ENCODE peak calls at places on chromosome 7, in six cellular contexts. One of them, this sample, is unnamed.

GRCh38 chr7:1452205-1452604 is 7.1 kb downstream of the MICALL2 start:
- DNase-seq in NCI-H460: no peak
- DNase-seq in fibroblast of the aortic adventitia: no peak
- DNase-seq in EH: no peak
- DNase-seq in body of pancreas: no peak
- DNase-seq in progenitor cell of endocrine pancreas: no peak
- DNase-seq in this sample: no peak

GRCh38 chr7:102277901-102278300 is 8.8 kb upstream of the SH2B2 start:
- DNase-seq in fibroblast of the aortic adventitia: no peak
- DNase-seq in NCI-H460: no peak
- DNase-seq in body of pancreas: no peak
- DNase-seq in progenitor cell of endocrine pancreas: no peak
- DNase-seq in EH: no peak
- DNase-seq in this sample: no peak

GRCh38 chr7:15131661-15132060 is 229.1 kb upstream of the DGKB start:
- DNase-seq in NCI-H460: no peak
- DNase-seq in EH: no peak
- DNase-seq in body of pancreas: no peak
- DNase-seq in fibroblast of the aortic adventitia: peak
- DNase-seq in progenitor cell of endocrine pancreas: no peak
- DNase-seq in this sample: no peak

GRCh38 chr7:116661741-116662329 is 10.2 kb upstream of the MET start:
- DNase-seq in progenitor cell of endocrine pancreas: no peak
- DNase-seq in body of pancreas: no peak
- DNase-seq in fibroblast of the aortic adventitia: no peak
- DNase-seq in EH: no peak
- DNase-seq in NCI-H460: no peak
- DNase-seq in this sample: no peak

GRCh38 chr7:158588085-158588877 is 658 bp upstream of the PTPRN2 start:
- DNase-seq in fibroblast of the aortic adventitia: no peak
- DNase-seq in EH: no peak
- DNase-seq in body of pancreas: no peak
- DNase-seq in NCI-H460: no peak
- DNase-seq in progenitor cell of endocrine pancreas: no peak
- DNase-seq in this sample: no peak

GRCh38 chr7:151687523-151688235 is 168.0 kb upstream of the RHEB start:
- DNase-seq in progenitor cell of endocrine pancreas: peak
- DNase-seq in EH: peak
- DNase-seq in fibroblast of the aortic adventitia: peak
- DNase-seq in body of pancreas: peak
- DNase-seq in NCI-H460: peak
- DNase-seq in this sample: no peak

GRCh38 chr7:43716598-43716997 is 12.7 kb downstream of the COA1 start:
- DNase-seq in NCI-H460: no peak
- DNase-seq in fibroblast of the aortic adventitia: no peak
- DNase-seq in body of pancreas: no peak
- DNase-seq in EH: no peak
- DNase-seq in progenitor cell of endocrine pancreas: no peak
- DNase-seq in this sample: no peak

GRCh38 chr7:37332218-37333016 is 116.2 kb downstream of the ELMO1 start:
- DNase-seq in EH: no peak
- DNase-seq in NCI-H460: no peak
- DNase-seq in body of pancreas: no peak
- DNase-seq in fibroblast of the aortic adventitia: no peak
- DNase-seq in progenitor cell of endocrine pancreas: no peak
- DNase-seq in this sample: no peak

GRCh38 chr7:108193593-108194498 is 63.7 kb upstream of the LAMB4 start:
- DNase-seq in fibroblast of the aortic adventitia: no peak
- DNase-seq in body of pancreas: no peak
- DNase-seq in EH: no peak
- DNase-seq in NCI-H460: no peak
- DNase-seq in progenitor cell of endocrine pancreas: no peak
- DNase-seq in this sample: no peak

GRCh38 chr7:52168085-52168484 is 851.5 kb upstream of the COBL start:
- DNase-seq in fibroblast of the aortic adventitia: no peak
- DNase-seq in EH: no peak
- DNase-seq in progenitor cell of endocrine pancreas: no peak
- DNase-seq in body of pancreas: no peak
- DNase-seq in NCI-H460: no peak
- DNase-seq in this sample: no peak

GRCh38 chr7:151550601-151551286 is 31.0 kb upstream of the RHEB start:
- DNase-seq in body of pancreas: peak
- DNase-seq in fibroblast of the aortic adventitia: peak
- DNase-seq in progenitor cell of endocrine pancreas: no peak
- DNase-seq in EH: peak
- DNase-seq in NCI-H460: no peak
- DNase-seq in this sample: no peak

GRCh38 chr7:1228535-1229333 is 3.9 kb upstream of the UNCX start:
- DNase-seq in fibroblast of the aortic adventitia: no peak
- DNase-seq in EH: no peak
- DNase-seq in NCI-H460: no peak
- DNase-seq in progenitor cell of endocrine pancreas: no peak
- DNase-seq in body of pancreas: no peak
- DNase-seq in this sample: no peak

GRCh38 chr7:27685209-27685608 is 22.5 kb upstream of the HIBADH start:
- DNase-seq in EH: no peak
- DNase-seq in NCI-H460: no peak
- DNase-seq in progenitor cell of endocrine pancreas: no peak
- DNase-seq in fibroblast of the aortic adventitia: no peak
- DNase-seq in body of pancreas: no peak
- DNase-seq in this sample: no peak

GRCh38 chr7:158001003-158001402 is 586.6 kb downstream of the PTPRN2 start:
- DNase-seq in NCI-H460: no peak
- DNase-seq in EH: no peak
- DNase-seq in fibroblast of the aortic adventitia: no peak
- DNase-seq in progenitor cell of endocrine pancreas: no peak
- DNase-seq in body of pancreas: no peak
- DNase-seq in this sample: no peak

GRCh38 chr7:157391036-157391710 is 54.4 kb downstream of the DNAJB6 start:
- DNase-seq in NCI-H460: no peak
- DNase-seq in progenitor cell of endocrine pancreas: no peak
- DNase-seq in fibroblast of the aortic adventitia: no peak
- DNase-seq in EH: no peak
- DNase-seq in body of pancreas: no peak
- DNase-seq in this sample: no peak

GRCh38 chr7:155490697-155491628 is 33.0 kb downstream of the EN2 start:
- DNase-seq in body of pancreas: no peak
- DNase-seq in progenitor cell of endocrine pancreas: no peak
- DNase-seq in NCI-H460: no peak
- DNase-seq in fibroblast of the aortic adventitia: peak
- DNase-seq in EH: peak
- DNase-seq in this sample: peak

GRCh38 chr7:116929021-116929420 is 24.3 kb upstream of the ST7 start:
- DNase-seq in body of pancreas: no peak
- DNase-seq in EH: no peak
- DNase-seq in fibroblast of the aortic adventitia: no peak
- DNase-seq in NCI-H460: no peak
- DNase-seq in progenitor cell of endocrine pancreas: no peak
- DNase-seq in this sample: no peak

GRCh38 chr7:5282464-5283316 is at the start of gene SLC29A4:
- DNase-seq in body of pancreas: peak
- DNase-seq in fibroblast of the aortic adventitia: peak
- DNase-seq in NCI-H460: peak
- DNase-seq in progenitor cell of endocrine pancreas: no peak
- DNase-seq in EH: peak
- DNase-seq in this sample: no peak

GRCh38 chr7:84042110-84042539 is 152.5 kb downstream of the SEMA3A start:
- DNase-seq in NCI-H460: peak
- DNase-seq in fibroblast of the aortic adventitia: peak
- DNase-seq in body of pancreas: no peak
- DNase-seq in EH: peak
- DNase-seq in progenitor cell of endocrine pancreas: no peak
- DNase-seq in this sample: no peak

GRCh38 chr7:93715234-93715633 is 140.7 kb upstream of the CALCR start:
- DNase-seq in progenitor cell of endocrine pancreas: peak
- DNase-seq in body of pancreas: peak
- DNase-seq in NCI-H460: peak
- DNase-seq in fibroblast of the aortic adventitia: peak
- DNase-seq in EH: peak
- DNase-seq in this sample: no peak

GRCh38 chr7:63899691-63900393 is 98.8 kb upstream of the ZNF722 start:
- DNase-seq in fibroblast of the aortic adventitia: no peak
- DNase-seq in body of pancreas: peak
- DNase-seq in progenitor cell of endocrine pancreas: no peak
- DNase-seq in NCI-H460: no peak
- DNase-seq in EH: no peak
- DNase-seq in this sample: no peak

GRCh38 chr7:93902777-93903423 is 3.5 kb upstream of the GNGT1 start:
- DNase-seq in EH: peak
- DNase-seq in fibroblast of the aortic adventitia: peak
- DNase-seq in body of pancreas: no peak
- DNase-seq in NCI-H460: peak
- DNase-seq in progenitor cell of endocrine pancreas: no peak
- DNase-seq in this sample: no peak

GRCh38 chr7:98423043-98423442 is 22.2 kb upstream of the BAIAP2L1 start:
- DNase-seq in progenitor cell of endocrine pancreas: no peak
- DNase-seq in EH: peak
- DNase-seq in fibroblast of the aortic adventitia: no peak
- DNase-seq in body of pancreas: no peak
- DNase-seq in NCI-H460: no peak
- DNase-seq in this sample: no peak

GRCh38 chr7:30468791-30469190 is 9.8 kb downstream of the NOD1 start:
- DNase-seq in EH: peak
- DNase-seq in body of pancreas: peak
- DNase-seq in progenitor cell of endocrine pancreas: no peak
- DNase-seq in NCI-H460: no peak
- DNase-seq in fibroblast of the aortic adventitia: peak
- DNase-seq in this sample: no peak

GRCh38 chr7:132255898-132256297 is 320.4 kb downstream of the PLXNA4 start:
- DNase-seq in body of pancreas: peak
- DNase-seq in NCI-H460: no peak
- DNase-seq in progenitor cell of endocrine pancreas: no peak
- DNase-seq in fibroblast of the aortic adventitia: no peak
- DNase-seq in EH: no peak
- DNase-seq in this sample: no peak

GRCh38 chr7:149432121-149432691 is 28.7 kb downstream of the ZNF777 start:
- DNase-seq in EH: no peak
- DNase-seq in NCI-H460: no peak
- DNase-seq in progenitor cell of endocrine pancreas: no peak
- DNase-seq in fibroblast of the aortic adventitia: no peak
- DNase-seq in body of pancreas: no peak
- DNase-seq in this sample: no peak

GRCh38 chr7:117269417-117269816 is 53.4 kb downstream of the WNT2 start:
- DNase-seq in body of pancreas: no peak
- DNase-seq in fibroblast of the aortic adventitia: peak
- DNase-seq in EH: peak
- DNase-seq in progenitor cell of endocrine pancreas: no peak
- DNase-seq in NCI-H460: peak
- DNase-seq in this sample: no peak

GRCh38 chr7:2641406-2642393 is 9.9 kb downstream of the TTYH3 start:
- DNase-seq in EH: peak
- DNase-seq in body of pancreas: peak
- DNase-seq in fibroblast of the aortic adventitia: peak
- DNase-seq in progenitor cell of endocrine pancreas: no peak
- DNase-seq in NCI-H460: no peak
- DNase-seq in this sample: peak

GRCh38 chr7:80216996-80217842 is 82.6 kb downstream of the GNAI1 start:
- DNase-seq in fibroblast of the aortic adventitia: no peak
- DNase-seq in EH: no peak
- DNase-seq in body of pancreas: no peak
- DNase-seq in progenitor cell of endocrine pancreas: no peak
- DNase-seq in NCI-H460: no peak
- DNase-seq in this sample: no peak

GRCh38 chr7:157389951-157390730 is 53.3 kb downstream of the DNAJB6 start:
- DNase-seq in NCI-H460: no peak
- DNase-seq in body of pancreas: peak
- DNase-seq in fibroblast of the aortic adventitia: no peak
- DNase-seq in progenitor cell of endocrine pancreas: no peak
- DNase-seq in EH: peak
- DNase-seq in this sample: no peak

This sample was measured in GM12891.